ENCODE peak calls at places on chromosomes 6 and 20, in four cellular contexts. One of them, this sample, is unnamed.

GRCh38 chr6:43630980-43631619 is 2.0 kb upstream of the GTPBP2 start:
- DNase-seq in heart left ventricle: no peak
- DNase-seq in A549: no peak
- DNase-seq in left ventricle myocardium inferior: no peak
- DNase-seq in this sample: no peak

GRCh38 chr6:41723178-41723935 is 12.1 kb downstream of the TFEB start:
- DNase-seq in A549: peak
- DNase-seq in left ventricle myocardium inferior: peak
- DNase-seq in heart left ventricle: peak
- DNase-seq in this sample: no peak

GRCh38 chr20:6665621-6666345 is 101.7 kb upstream of the BMP2 start:
- DNase-seq in left ventricle myocardium inferior: no peak
- DNase-seq in heart left ventricle: no peak
- DNase-seq in A549: no peak
- DNase-seq in this sample: no peak

GRCh38 chr6:144093658-144094057 is 1.7 kb downstream of the SF3B5 start:
- DNase-seq in left ventricle myocardium inferior: no peak
- DNase-seq in heart left ventricle: no peak
- DNase-seq in A549: no peak
- DNase-seq in this sample: no peak

GRCh38 chr20:62818592-62819493 is 2.0 kb downstream of the COL9A3 start:
- DNase-seq in A549: no peak
- DNase-seq in heart left ventricle: peak
- DNase-seq in left ventricle myocardium inferior: peak
- DNase-seq in this sample: no peak

GRCh38 chr20:62123450-62124118 is 1.3 kb downstream of the LSM14B start:
- DNase-seq in A549: no peak
- DNase-seq in heart left ventricle: no peak
- DNase-seq in left ventricle myocardium inferior: no peak
- DNase-seq in this sample: no peak

GRCh38 chr20:4167261-4168004 is 152.1 kb upstream of the RNF24 start:
- DNase-seq in left ventricle myocardium inferior: no peak
- DNase-seq in A549: no peak
- DNase-seq in heart left ventricle: no peak
- DNase-seq in this sample: no peak

GRCh38 chr6:76876922-76877553 is 586.3 kb downstream of the HTR1B start:
- DNase-seq in A549: no peak
- DNase-seq in left ventricle myocardium inferior: no peak
- DNase-seq in heart left ventricle: no peak
- DNase-seq in this sample: no peak

GRCh38 chr20:45893831-45894230 is 2.7 kb downstream of the CTSA start:
- DNase-seq in heart left ventricle: no peak
- DNase-seq in left ventricle myocardium inferior: no peak
- DNase-seq in A549: no peak
- DNase-seq in this sample: no peak

GRCh38 chr20:60543598-60543997 is 585.4 kb downstream of the CDH26 start:
- DNase-seq in A549: no peak
- DNase-seq in heart left ventricle: no peak
- DNase-seq in left ventricle myocardium inferior: no peak
- DNase-seq in this sample: no peak

GRCh38 chr6:9002833-9003232 is 567.5 kb upstream of the SLC35B3 start:
- DNase-seq in heart left ventricle: no peak
- DNase-seq in left ventricle myocardium inferior: no peak
- DNase-seq in A549: no peak
- DNase-seq in this sample: no peak

GRCh38 chr6:26065952-26066380 is 21.3 kb upstream of the HFE start:
- DNase-seq in A549: peak
- DNase-seq in left ventricle myocardium inferior: no peak
- DNase-seq in heart left ventricle: peak
- DNase-seq in this sample: no peak

GRCh38 chr6:106063448-106063850 is 22.7 kb upstream of the PRDM1 start:
- DNase-seq in left ventricle myocardium inferior: no peak
- DNase-seq in A549: no peak
- DNase-seq in heart left ventricle: no peak
- DNase-seq in this sample: no peak

GRCh38 chr6:13319891-13320564 is 8.3 kb downstream of the TBC1D7 start:
- DNase-seq in heart left ventricle: no peak
- DNase-seq in A549: no peak
- DNase-seq in left ventricle myocardium inferior: no peak
- DNase-seq in this sample: no peak

GRCh38 chr20:46761566-46761965 is 52.1 kb downstream of the SLC2A10 start:
- DNase-seq in left ventricle myocardium inferior: no peak
- DNase-seq in A549: no peak
- DNase-seq in heart left ventricle: no peak
- DNase-seq in this sample: no peak

GRCh38 chr6:83962592-83962991 is 71.0 kb upstream of the MRAP2 start:
- DNase-seq in left ventricle myocardium inferior: no peak
- DNase-seq in heart left ventricle: no peak
- DNase-seq in A549: no peak
- DNase-seq in this sample: no peak

GRCh38 chr20:47552996-47553395 is 51.3 kb downstream of the NCOA3 start:
- DNase-seq in left ventricle myocardium inferior: no peak
- DNase-seq in A549: no peak
- DNase-seq in heart left ventricle: no peak
- DNase-seq in this sample: no peak

GRCh38 chr20:51345601-51346101 is 196.9 kb downstream of the NFATC2 start:
- DNase-seq in heart left ventricle: no peak
- DNase-seq in left ventricle myocardium inferior: no peak
- DNase-seq in A549: peak
- DNase-seq in this sample: no peak

GRCh38 chr6:103680116-103680515 is 1179.6 kb downstream of the HACE1 start:
- DNase-seq in left ventricle myocardium inferior: no peak
- DNase-seq in A549: no peak
- DNase-seq in heart left ventricle: no peak
- DNase-seq in this sample: no peak

GRCh38 chr6:153405926-153406325 is 274.8 kb upstream of the RGS17 start:
- DNase-seq in heart left ventricle: no peak
- DNase-seq in A549: no peak
- DNase-seq in left ventricle myocardium inferior: no peak
- DNase-seq in this sample: no peak

GRCh38 chr20:14434379-14435136 is 97.1 kb upstream of the FLRT3 start:
- DNase-seq in left ventricle myocardium inferior: no peak
- DNase-seq in heart left ventricle: no peak
- DNase-seq in A549: no peak
- DNase-seq in this sample: no peak

GRCh38 chr6:74519172-74519571 is 686.7 kb downstream of the COL12A1 start:
- DNase-seq in A549: peak
- DNase-seq in left ventricle myocardium inferior: no peak
- DNase-seq in heart left ventricle: no peak
- DNase-seq in this sample: no peak

GRCh38 chr6:149563203-149563927 is 2.8 kb upstream of the GINM1 start:
- DNase-seq in heart left ventricle: no peak
- DNase-seq in A549: peak
- DNase-seq in left ventricle myocardium inferior: no peak
- DNase-seq in this sample: no peak

GRCh38 chr6:155491421-155491820 is 35.8 kb upstream of the NOX3 start:
- DNase-seq in A549: no peak
- DNase-seq in left ventricle myocardium inferior: no peak
- DNase-seq in heart left ventricle: no peak
- DNase-seq in this sample: no peak

GRCh38 chr6:105981002-105981887 is 104.9 kb upstream of the PRDM1 start:
- DNase-seq in heart left ventricle: peak
- DNase-seq in left ventricle myocardium inferior: peak
- DNase-seq in A549: no peak
- DNase-seq in this sample: no peak

GRCh38 chr20:44137210-44137781 is 49.7 kb downstream of the JPH2 start:
- DNase-seq in left ventricle myocardium inferior: peak
- DNase-seq in heart left ventricle: peak
- DNase-seq in A549: no peak
- DNase-seq in this sample: peak

GRCh38 chr20:23697947-23698346 is 9.1 kb upstream of the CST4 start:
- DNase-seq in heart left ventricle: no peak
- DNase-seq in left ventricle myocardium inferior: no peak
- DNase-seq in A549: no peak
- DNase-seq in this sample: no peak

GRCh38 chr20:63011798-63012197 is 5.0 kb upstream of the BHLHE23 start:
- DNase-seq in heart left ventricle: no peak
- DNase-seq in A549: no peak
- DNase-seq in left ventricle myocardium inferior: no peak
- DNase-seq in this sample: no peak

GRCh38 chr6:15936503-15936902 is 192.4 kb upstream of the MYLIP start:
- DNase-seq in A549: no peak
- DNase-seq in heart left ventricle: no peak
- DNase-seq in left ventricle myocardium inferior: no peak
- DNase-seq in this sample: no peak

GRCh38 chr6:151482290-151482689 is 11.5 kb upstream of the CCDC170 start:
- DNase-seq in left ventricle myocardium inferior: no peak
- DNase-seq in A549: no peak
- DNase-seq in heart left ventricle: no peak
- DNase-seq in this sample: no peak

GRCh38 chr20:10357974-10358373 is 76.0 kb downstream of the MKKS start:
- DNase-seq in A549: no peak
- DNase-seq in heart left ventricle: no peak
- DNase-seq in left ventricle myocardium inferior: no peak
- DNase-seq in this sample: no peak

GRCh38 chr6:43147289-43147688 is 23.8 kb upstream of the SRF start:
- DNase-seq in heart left ventricle: no peak
- DNase-seq in left ventricle myocardium inferior: no peak
- DNase-seq in A549: no peak
- DNase-seq in this sample: no peak

GRCh38 chr6:57068066-57068465 is 21.6 kb downstream of the KIAA1586 start:
- DNase-seq in left ventricle myocardium inferior: no peak
- DNase-seq in A549: no peak
- DNase-seq in heart left ventricle: no peak
- DNase-seq in this sample: no peak

DNA sequence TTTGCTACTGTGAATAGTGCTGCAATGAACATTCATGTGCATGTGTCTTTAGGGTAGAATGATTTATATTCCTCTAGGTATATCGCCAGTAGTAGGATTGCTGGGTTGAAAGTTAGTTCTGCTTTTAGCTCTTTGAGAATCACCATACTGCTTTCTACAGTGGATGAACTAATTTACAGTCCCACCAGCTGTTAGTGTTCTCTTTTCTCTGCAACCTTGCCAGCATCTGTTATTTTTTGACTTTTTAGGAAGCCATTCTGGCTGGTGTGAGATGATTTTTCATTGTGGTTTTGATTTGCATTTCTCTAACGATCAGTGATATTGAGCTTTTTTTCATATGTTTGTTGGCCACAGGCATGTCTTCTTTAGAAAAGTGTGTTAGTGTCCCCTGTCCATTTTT is 40.0 kb downstream of the PLG start:
- DNase-seq in A549: no peak
- DNase-seq in left ventricle myocardium inferior: no peak
- DNase-seq in heart left ventricle: no peak
- DNase-seq in this sample: no peak
- H3K4me3 ChIP-seq in A549: no peak
- H3K4me3 ChIP-seq in left ventricle myocardium inferior: no peak
- H3K4me3 ChIP-seq in heart left ventricle: no peak
- H3K4me3 ChIP-seq in this sample: no peak

DNA sequence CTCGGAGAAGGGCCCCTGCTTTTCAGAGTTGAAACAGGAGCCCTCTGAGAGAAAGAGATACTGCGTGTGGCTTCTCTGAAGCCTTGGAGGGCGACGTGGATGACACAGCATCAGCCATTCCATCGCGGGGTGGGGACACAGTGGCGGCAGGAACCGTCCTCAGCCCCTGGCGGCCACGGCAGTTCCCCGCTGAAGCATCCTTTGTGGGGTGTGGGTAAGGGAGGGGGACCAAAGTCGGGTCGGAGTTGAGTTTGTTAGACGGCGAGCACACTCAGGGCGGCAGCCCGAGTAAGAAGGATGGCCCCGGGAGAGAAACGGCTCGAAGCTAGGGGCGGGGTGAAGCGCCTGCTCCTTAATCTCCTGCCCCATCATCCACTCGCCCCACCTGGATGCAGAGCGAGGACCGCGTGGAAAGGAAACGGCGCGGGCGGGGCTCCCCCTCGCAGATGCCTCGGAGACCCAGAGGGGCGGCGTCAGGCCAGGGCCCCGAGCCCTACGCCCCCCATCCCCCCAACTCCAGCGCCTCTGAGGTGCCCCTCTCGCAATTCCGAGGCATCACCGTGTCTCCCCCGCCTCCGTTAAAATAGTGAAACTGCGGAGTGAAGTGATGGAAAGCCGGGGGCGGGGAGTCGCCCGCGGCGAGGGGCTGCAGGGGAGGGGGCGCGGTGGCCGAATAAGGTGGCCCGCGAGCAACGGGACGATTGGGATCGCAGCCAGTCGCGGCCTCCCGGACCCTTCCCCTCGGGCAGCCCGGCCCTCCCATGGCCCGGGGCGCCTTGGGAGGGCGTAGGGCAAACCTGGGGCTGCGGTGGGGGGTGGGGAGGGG is 796 bp upstream of the RREB1 start:
- DNase-seq in heart left ventricle: peak
- DNase-seq in A549: peak
- DNase-seq in left ventricle myocardium inferior: peak
- DNase-seq in this sample: no peak
- TF ChIP-seq CTCF in heart left ventricle: peak
- TF ChIP-seq CTCF in A549: no peak
- TF ChIP-seq CTCF in left ventricle myocardium inferior: peak
- TF ChIP-seq CTCF in this sample: no peak

DNA sequence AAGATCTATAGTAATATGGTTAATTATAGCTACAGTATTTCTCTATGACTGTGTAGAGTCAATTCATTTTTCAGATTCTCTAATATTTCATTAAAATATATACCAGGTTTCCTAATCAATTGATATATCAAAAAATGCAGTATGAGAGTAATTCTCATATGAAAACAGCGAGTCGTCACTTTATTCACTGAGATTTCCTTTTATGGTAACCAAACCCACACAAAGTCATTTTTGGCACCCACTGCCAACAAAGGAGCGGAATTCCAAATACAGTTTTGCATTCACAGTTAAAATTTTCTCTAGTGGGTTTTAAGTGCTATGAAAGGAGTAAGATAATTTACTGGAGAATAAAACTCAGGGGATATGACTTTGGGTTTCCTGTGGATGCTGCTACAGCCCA is 163.9 kb downstream of the HIVEP2 start:
- DNase-seq in left ventricle myocardium inferior: no peak
- DNase-seq in heart left ventricle: no peak
- DNase-seq in A549: no peak
- DNase-seq in this sample: no peak
- H3K27ac ChIP-seq in left ventricle myocardium inferior: no peak
- H3K27ac ChIP-seq in heart left ventricle: no peak
- H3K27ac ChIP-seq in A549: no peak
- H3K27ac ChIP-seq in this sample: no peak

GRCh38 chr20:31717478-31717946 is 5.2 kb downstream of the BCL2L1 start:
- DNase-seq in heart left ventricle: no peak
- DNase-seq in A549: no peak
- DNase-seq in left ventricle myocardium inferior: no peak
- DNase-seq in this sample: no peak
- H3K4me3 ChIP-seq in heart left ventricle: peak
- H3K4me3 ChIP-seq in A549: peak
- H3K4me3 ChIP-seq in left ventricle myocardium inferior: peak
- H3K4me3 ChIP-seq in this sample: peak

GRCh38 chr20:21555470-21556120 is 41.7 kb upstream of the NKX2-2 start:
- DNase-seq in heart left ventricle: no peak
- DNase-seq in A549: no peak
- DNase-seq in left ventricle myocardium inferior: no peak
- DNase-seq in this sample: no peak

GRCh38 chr20:21562656-21563055 is 48.8 kb upstream of the NKX2-2 start:
- DNase-seq in A549: no peak
- DNase-seq in left ventricle myocardium inferior: no peak
- DNase-seq in heart left ventricle: no peak
- DNase-seq in this sample: no peak

GRCh38 chr20:21557246-21557982 is 43.5 kb upstream of the NKX2-2 start:
- DNase-seq in left ventricle myocardium inferior: no peak
- DNase-seq in heart left ventricle: no peak
- DNase-seq in A549: no peak
- DNase-seq in this sample: no peak

GRCh38 chr20:21556398-21556797 is 42.5 kb upstream of the NKX2-2 start:
- DNase-seq in A549: no peak
- DNase-seq in heart left ventricle: no peak
- DNase-seq in left ventricle myocardium inferior: no peak
- DNase-seq in this sample: no peak

GRCh38 chr20:21559305-21559704 is 45.4 kb upstream of the NKX2-2 start:
- DNase-seq in heart left ventricle: no peak
- DNase-seq in left ventricle myocardium inferior: no peak
- DNase-seq in A549: no peak
- DNase-seq in this sample: no peak
- TF ChIP-seq CTCF in heart left ventricle: no peak
- TF ChIP-seq CTCF in left ventricle myocardium inferior: no peak
- TF ChIP-seq CTCF in A549: no peak
- TF ChIP-seq CTCF in this sample: no peak

This sample was measured in coronary artery.